ENCODE peak calls at places on chromosomes 1 and 21, in nine cellular contexts. R is ACHN; M is ovary; Q is T-helper 9 cell; N is M059J; I is G401; H is activated naive CD4-positive, alpha-beta T cell; G is coronary artery; B is keratinocyte. K is an unnamed sample.

GRCh38 chr1:247962911-247963588 is 2.0 kb upstream of the OR2AK2 start:
- DNase-seq in R (no peak), M (no peak), Q (no peak), N (peak; percentile 2), I (no peak), H (no peak), G (no peak), B (peak; percentile 11), K (no peak)

GRCh38 chr1:33918368-33918767 is 54.5 kb downstream of the HMGB4 start:
- DNase-seq in R (no peak), M (no peak), Q (no peak), N (peak; percentile 80), I (no peak), H (no peak), G (no peak), B (no peak), K (no peak)

GRCh38 chr1:5857011-5857410 is 135.2 kb downstream of the NPHP4 start:
- DNase-seq in R (no peak), M (no peak), Q (no peak), N (no peak), I (no peak), H (no peak), G (no peak), B (no peak), K (no peak)

GRCh38 chr1:10538608-10539355 is 64.0 kb downstream of the PEX14 start:
- DNase-seq in R (no peak), M (no peak), Q (no peak), N (no peak), I (no peak), H (no peak), G (no peak), B (no peak), K (no peak)

GRCh38 chr1:31562707-31563360 is 13.5 kb upstream of the TINAGL1 start:
- DNase-seq in R (peak; percentile 75), M (no peak), Q (no peak), N (peak; percentile 78), I (no peak), H (no peak), G (no peak), B (no peak), K (no peak)

GRCh38 chr1:7549693-7550161 is 221.4 kb upstream of the VAMP3 start:
- DNase-seq in R (peak; percentile 48), M (no peak), Q (no peak), N (peak; percentile 83), I (no peak), H (no peak), G (no peak), B (no peak), K (peak; percentile 4)

GRCh38 chr1:76958808-76959207 is 91.5 kb downstream of the ST6GALNAC5 start:
- DNase-seq in R (no peak), M (no peak), Q (no peak), N (no peak), I (no peak), H (no peak), G (no peak), B (no peak), K (no peak)

GRCh38 chr1:66380452-66381212 is 153.3 kb upstream of the SGIP1 start:
- DNase-seq in R (no peak), M (no peak), Q (no peak), N (no peak), I (no peak), H (no peak), G (no peak), B (no peak), K (peak; percentile 51)

GRCh38 chr1:77446841-77447555 is 165.2 kb downstream of the AK5 start:
- DNase-seq in R (no peak), M (no peak), Q (no peak), N (no peak), I (no peak), H (no peak), G (no peak), B (no peak), K (no peak)

GRCh38 chr1:147077936-147078605 is 94.2 kb downstream of the PRKAB2 start:
- DNase-seq in R (no peak), M (no peak), Q (no peak), N (no peak), I (no peak), H (no peak), G (no peak), B (no peak), K (no peak)

GRCh38 chr1:23592209-23592905 is 33.1 kb upstream of the ID3 start:
- DNase-seq in R (no peak), M (no peak), Q (no peak), N (no peak), I (no peak), H (no peak), G (no peak), B (peak; percentile 88), K (peak; percentile 35)

GRCh38 chr21:37009740-37010341 is 3.3 kb downstream of the RIPPLY3 start:
- DNase-seq in R (peak; percentile 86), M (peak; percentile 80), Q (peak; percentile 75), N (peak; percentile 91), I (peak; percentile 82), H (peak; percentile 51), G (peak; percentile 83), B (no peak), K (peak; percentile 80)

GRCh38 chr1:45968941-45969666 is 163.3 kb downstream of the PIK3R3 start:
- DNase-seq in R (no peak), M (no peak), Q (no peak), N (no peak), I (no peak), H (no peak), G (no peak), B (no peak), K (no peak)

GRCh38 chr21:43767980-43768867 is 7.9 kb downstream of the CSTB start:
- DNase-seq in R (peak; percentile 71), M (no peak), Q (no peak), N (peak; percentile 86), I (no peak), H (no peak), G (no peak), B (peak; percentile 66), K (no peak)

GRCh38 chr1:44294588-44295007 is 60.5 kb downstream of the ERI3 start:
- DNase-seq in R (peak; percentile 6), M (peak; percentile 41), Q (no peak), N (peak; percentile 80), I (peak; percentile 87), H (no peak), G (no peak), B (no peak), K (no peak)

GRCh38 chr1:157133431-157133830 is 4.8 kb downstream of the ETV3 start:
- DNase-seq in R (no peak), M (no peak), Q (no peak), N (no peak), I (no peak), H (no peak), G (no peak), B (no peak), K (peak; percentile 32)

GRCh38 chr1:84253891-84254290 is 47.6 kb upstream of the SAMD13 start:
- DNase-seq in R (peak; percentile 78), M (no peak), Q (no peak), N (peak; percentile 98), I (peak; percentile 17), H (no peak), G (no peak), B (peak; percentile 38), K (no peak)

GRCh38 chr1:209808059-209808494 is 2.1 kb upstream of the IRF6 start:
- DNase-seq in R (peak; percentile 45), M (no peak), Q (no peak), N (peak; percentile 98), I (no peak), H (no peak), G (peak; percentile 14), B (no peak), K (no peak)

GRCh38 chr1:3617806-3618345 is 6.6 kb upstream of the MEGF6 start:
- DNase-seq in R (no peak), M (no peak), Q (no peak), N (no peak), I (no peak), H (no peak), G (no peak), B (no peak), K (no peak)

GRCh38 chr1:200314085-200314750 is 95.6 kb downstream of the ZNF281 start:
- DNase-seq in R (no peak), M (no peak), Q (no peak), N (peak; percentile 45), I (no peak), H (no peak), G (no peak), B (no peak), K (no peak)

GRCh38 chr1:156103521-156103947 is 11.0 kb upstream of the LMNA start:
- DNase-seq in R (no peak), M (peak; percentile 61), Q (no peak), N (peak; percentile 84), I (no peak), H (no peak), G (no peak), B (no peak), K (peak; percentile 33)

GRCh38 chr1:156371553-156372264 is 2.7 kb downstream of the RHBG start:
- DNase-seq in R (no peak), M (peak; percentile 96), Q (no peak), N (no peak), I (peak; percentile 93), H (no peak), G (no peak), B (no peak), K (no peak)

GRCh38 chr1:20358761-20359263 is 68.1 kb downstream of the VWA5B1 start:
- DNase-seq in R (no peak), M (peak; percentile 26), Q (no peak), N (peak; percentile 65), I (no peak), H (no peak), G (no peak), B (no peak), K (no peak)

GRCh38 chr1:9028921-9029715 is 2.9 kb upstream of the SLC2A7 start:
- DNase-seq in R (no peak), M (no peak), Q (no peak), N (no peak), I (no peak), H (no peak), G (no peak), B (no peak), K (no peak)

GRCh38 chr1:176959461-176959860 is 205.1 kb downstream of the ASTN1 start:
- DNase-seq in R (no peak), M (no peak), Q (no peak), N (no peak), I (no peak), H (no peak), G (no peak), B (no peak), K (no peak)

GRCh38 chr1:67464058-67464457 is 33.9 kb upstream of the SERBP1 start:
- DNase-seq in R (no peak), M (no peak), Q (no peak), N (no peak), I (no peak), H (no peak), G (no peak), B (no peak), K (no peak)

GRCh38 chr1:226973371-226973897 is 33.3 kb downstream of the COQ8A start:
- DNase-seq in R (no peak), M (no peak), Q (no peak), N (no peak), I (peak; percentile 96), H (no peak), G (peak; percentile 74), B (no peak), K (no peak)

GRCh38 chr1:43822040-43822439 is 111.6 kb upstream of the ARTN start:
- DNase-seq in R (peak; percentile 95), M (no peak), Q (no peak), N (peak; percentile 99), I (no peak), H (no peak), G (no peak), B (peak; percentile 46), K (no peak)

GRCh38 chr1:212909652-212910063 is 40.7 kb upstream of the VASH2 start:
- DNase-seq in R (no peak), M (no peak), Q (no peak), N (no peak), I (no peak), H (no peak), G (no peak), B (no peak), K (no peak)

GRCh38 chr21:44286086-44286715 is 525 bp downstream of the AIRE start:
- DNase-seq in R (no peak), M (no peak), Q (no peak), N (no peak), I (no peak), H (no peak), G (no peak), B (no peak), K (no peak)

GRCh38 chr1:10726355-10726754 is 70.1 kb downstream of the CASZ1 start:
- DNase-seq in R (no peak), M (no peak), Q (no peak), N (peak; percentile 79), I (peak; percentile 73), H (no peak), G (no peak), B (no peak), K (no peak)

K was measured in CD4-positive, CD25-positive, alpha-beta regulatory T cell.